ENCODE peak calls at places on chromosomes 6 and 20, in seven cellular contexts. A is A549, O is sigmoid colon, M is transverse colon, W is ovary, V is stomach, Q is tibial nerve. R is an unnamed sample.

GRCh38 chr6:27865952-27866369 is 46.2 kb downstream of the OR2B2 start:
- DNase-seq in W (no peak), V (no peak), O (no peak), M (peak; percentile 29), A (no peak), Q (no peak), R (no peak)

GRCh38 chr6:81788748-81789147 is 36.3 kb upstream of the TENT5A start:
- DNase-seq in O (no peak), V (no peak), A (no peak), W (no peak), M (no peak), Q (no peak), R (no peak)

GRCh38 chr6:170186006-170186908 is 104.6 kb downstream of the DLL1 start:
- DNase-seq in V (no peak), O (no peak), M (no peak), W (no peak), Q (no peak), A (no peak), R (peak; percentile 77)

GRCh38 chr6:159852877-159853276 is 37.9 kb upstream of the MAS1 start:
- DNase-seq in W (no peak), O (no peak), Q (no peak), M (no peak), V (no peak), A (no peak), R (peak; percentile 62)

GRCh38 chr6:144931172-144932035 is 646.3 kb downstream of the UTRN start:
- DNase-seq in V (peak; percentile 35), W (no peak), A (peak; percentile 7), O (no peak), M (peak; percentile 11), Q (no peak), R (no peak)

GRCh38 chr6:133277228-133277894 is 36.2 kb downstream of the EYA4 start:
- DNase-seq in A (no peak), M (no peak), V (no peak), W (no peak), O (no peak), Q (no peak), R (no peak)

GRCh38 chr6:2485116-2485515 is 239.7 kb upstream of the GMDS start:
- DNase-seq in W (no peak), A (no peak), O (no peak), V (peak; percentile 84), Q (no peak), M (peak; percentile 18), R (no peak)

GRCh38 chr20:19265646-19266374 is 53.4 kb downstream of the SLC24A3 start:
- DNase-seq in W (no peak), Q (no peak), A (no peak), O (no peak), V (no peak), M (no peak), R (no peak)

GRCh38 chr20:31573555-31574295 is 31.4 kb upstream of the ID1 start:
- DNase-seq in V (no peak), M (peak; percentile 31), O (peak; percentile 68), A (no peak), Q (no peak), W (no peak), R (no peak)

GRCh38 chr6:162313922-162314660 is 413.5 kb downstream of the PRKN start:
- DNase-seq in V (no peak), Q (no peak), M (no peak), O (no peak), A (no peak), W (no peak), R (no peak)

GRCh38 chr6:81450180-81450579 is 302.3 kb downstream of the TENT5A start:
- DNase-seq in Q (no peak), V (no peak), W (no peak), A (no peak), O (no peak), M (peak; percentile 24), R (no peak)

GRCh38 chr6:6505111-6505510 is 83.4 kb upstream of the LY86 start:
- DNase-seq in W (no peak), O (no peak), V (no peak), M (no peak), Q (no peak), A (no peak), R (peak; percentile 66)

GRCh38 chr6:28789553-28790083 is 134.2 kb downstream of the TRIM27 start:
- DNase-seq in V (no peak), W (peak; percentile 53), A (no peak), O (no peak), Q (no peak), M (no peak), R (no peak)

GRCh38 chr20:37539956-37540455 is 12.3 kb upstream of the BLCAP start:
- DNase-seq in W (no peak), V (no peak), M (no peak), Q (no peak), O (no peak), A (no peak), R (no peak)

GRCh38 chr6:57173886-57174510 is 1.9 kb downstream of the BAG2 start:
- DNase-seq in O (no peak), V (no peak), A (peak; percentile 10), Q (no peak), M (no peak), W (no peak), R (no peak)

GRCh38 chr20:59001068-59001448 is 6.0 kb downstream of the CTSZ start:
- DNase-seq in O (no peak), M (no peak), W (no peak), A (no peak), V (no peak), Q (no peak), R (no peak)

GRCh38 chr20:34907616-34908469 is 31.4 kb downstream of the ACSS2 start:
- DNase-seq in Q (no peak), W (peak; percentile 72), M (peak; percentile 68), V (peak; percentile 76), O (no peak), A (peak; percentile 63), R (no peak)

GRCh38 chr6:36961441-36962430 is 7.2 kb downstream of the PI16 start:
- DNase-seq in M (no peak), Q (no peak), V (no peak), O (no peak), W (no peak), A (no peak), R (no peak)

GRCh38 chr6:11847515-11848244 is 69.1 kb upstream of the ADTRP start:
- DNase-seq in A (no peak), V (no peak), Q (no peak), W (no peak), O (no peak), M (no peak), R (no peak)

DNA sequence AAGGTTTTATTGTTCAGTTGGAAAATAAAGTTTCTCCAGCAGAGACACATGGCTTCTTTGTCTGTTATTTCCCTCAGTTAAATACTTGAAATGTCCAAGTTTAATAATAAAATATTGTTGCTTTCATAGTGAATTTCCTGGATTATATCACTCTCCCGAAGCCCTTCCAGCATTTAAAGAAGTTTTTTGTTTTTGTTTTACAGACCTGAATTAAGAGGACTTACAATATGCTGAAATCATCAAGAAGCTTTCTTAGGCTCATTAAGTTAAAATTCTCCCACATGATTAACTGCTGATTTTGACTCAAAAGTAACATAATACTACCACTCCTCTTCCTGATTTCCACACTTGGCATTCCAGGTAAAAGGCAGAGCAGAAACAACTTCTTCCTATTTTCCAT is 35.9 kb downstream of the PDSS2 start:
- DNase-seq in M (no peak), O (no peak), V (no peak), A (no peak), Q (no peak), W (no peak), R (no peak)
- TF ChIP-seq POLR2A in M (no peak), O (no peak), V (no peak), A (no peak), Q (no peak), W (no peak), R (no peak)

GRCh38 chr6:137707590-137708360 is 159.3 kb upstream of the TNFAIP3 start:
- DNase-seq in Q (peak; percentile 38), A (peak; percentile 23), O (peak; percentile 85), W (peak; percentile 60), V (peak; percentile 63), M (peak; percentile 81), R (no peak)
- TF ChIP-seq EP300 in Q (peak; percentile 62), A (no peak), O (no peak), W (no peak), V (no peak), M (no peak), R (peak; percentile 62)

DNA sequence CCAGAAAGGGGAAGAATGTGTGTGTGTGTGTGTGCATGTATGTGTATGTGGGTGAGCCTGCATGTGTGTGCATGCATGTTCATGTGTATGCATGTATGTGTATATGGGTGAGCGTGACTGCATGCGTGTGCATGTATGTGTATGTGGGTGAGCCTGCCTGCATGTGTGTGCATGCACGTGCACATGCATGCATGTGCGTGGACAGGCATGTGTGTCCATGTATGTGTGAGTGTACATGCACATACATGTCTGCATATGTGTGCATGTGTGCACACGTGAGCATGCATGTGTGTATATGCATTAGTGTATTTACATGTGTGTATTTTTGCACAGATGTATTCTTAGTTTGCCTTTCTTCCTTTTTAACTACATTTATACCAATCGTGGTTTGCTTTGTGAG is 601.5 kb downstream of the QKI start:
- DNase-seq in V (no peak), W (no peak), Q (no peak), A (no peak), O (no peak), M (no peak), R (no peak)
- TF ChIP-seq POLR2A in V (no peak), W (no peak), Q (no peak), A (no peak), O (no peak), M (no peak), R (no peak)

GRCh38 chr20:62772994-62773858 is 23.0 kb upstream of the MRGBP start:
- DNase-seq in W (no peak), Q (no peak), A (no peak), M (no peak), O (no peak), V (no peak), R (no peak)
- TF ChIP-seq EP300 in W (no peak), Q (no peak), A (no peak), M (no peak), O (no peak), V (no peak), R (no peak)

DNA sequence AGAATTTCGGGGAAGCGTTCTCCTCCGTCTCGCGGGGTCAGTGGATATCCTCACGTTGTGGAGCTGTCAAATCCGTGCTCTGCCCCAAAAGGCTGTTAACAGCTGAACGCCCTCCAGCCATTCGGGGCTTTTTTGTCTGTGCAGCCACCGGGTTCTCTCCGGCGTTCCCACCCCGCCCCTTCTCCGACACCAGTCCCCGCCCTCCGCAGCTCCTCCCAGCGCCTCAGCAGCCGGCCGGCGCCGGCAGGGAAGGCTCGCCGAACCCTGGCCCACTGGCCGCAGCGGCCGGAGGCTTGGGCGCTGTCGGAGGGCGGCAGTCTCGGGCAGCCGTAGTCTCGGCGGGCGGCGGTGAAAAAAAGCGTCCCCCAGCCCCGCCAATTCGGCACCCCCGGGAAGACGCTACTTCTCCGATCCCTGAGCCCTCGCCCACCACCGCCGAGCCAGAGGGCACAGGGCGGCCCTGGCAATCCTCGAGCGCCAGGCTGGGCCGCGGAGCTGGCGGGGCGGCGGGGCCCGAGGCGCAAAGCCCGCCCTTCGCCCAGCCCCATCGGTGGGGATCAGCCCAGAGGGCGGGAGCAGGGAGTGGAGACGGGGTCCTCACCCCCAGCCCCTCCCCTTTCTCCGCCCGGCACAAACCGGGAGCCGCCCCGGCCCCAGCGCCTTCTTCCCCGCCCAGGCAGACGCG is at the start of gene SESN1:
- DNase-seq in W (peak; percentile 93), V (peak; percentile 93), A (peak; percentile 76), O (peak; percentile 97), Q (peak; percentile 87), M (peak; percentile 94), R (peak; percentile 96)
- TF ChIP-seq POLR2A in W (peak; percentile 92), V (no peak), A (peak; percentile 76), O (peak; percentile 95), Q (peak; percentile 89), M (peak; percentile 98), R (peak; percentile 79)

GRCh38 chr6:117206522-117206921 is 58.8 kb upstream of the VGLL2 start:
- DNase-seq in A (no peak), O (no peak), M (no peak), V (no peak), W (no peak), Q (no peak), R (no peak)
- TF ChIP-seq EP300 in A (no peak), O (no peak), M (no peak), V (no peak), W (no peak), Q (no peak), R (no peak)